ENCODE peak calls at places on chromosomes 3 and 15, in five cellular contexts. J is substantia nigra; E is effector memory CD4-positive, alpha-beta T cell; F is Karpas-422; Z is H9. U is an unnamed sample.

GRCh38 chr3:172467170-172467824 is 19.0 kb upstream of the GHSR start:
- DNase-seq in E (no peak), F (no peak), J (no peak), Z (no peak), U (no peak)

GRCh38 chr15:29822685-29823459 is 604 bp upstream of the TJP1 start:
- DNase-seq in J (no peak), E (no peak), F (no peak), Z (no peak), U (peak; percentile 75)

GRCh38 chr3:32613183-32613582 is 42.5 kb upstream of the DYNC1LI1 start:
- DNase-seq in F (no peak), E (no peak), Z (no peak), J (no peak), U (no peak)

GRCh38 chr3:66473637-66474036 is 27.2 kb downstream of the LRIG1 start:
- DNase-seq in J (no peak), E (no peak), Z (no peak), F (no peak), U (no peak)

GRCh38 chr3:21665444-21665843 is 85.6 kb downstream of the ZNF385D start:
- DNase-seq in J (no peak), Z (peak; percentile 44), F (no peak), E (no peak), U (no peak)

GRCh38 chr15:57306305-57306943 is 69.9 kb upstream of the CGNL1 start:
- DNase-seq in E (peak; percentile 65), J (no peak), Z (peak; percentile 93), F (peak; percentile 94), U (peak; percentile 77)

GRCh38 chr3:167814441-167814951 is 79.0 kb downstream of the SERPINI1 start:
- DNase-seq in Z (no peak), E (no peak), J (no peak), F (no peak), U (peak; percentile 66)

GRCh38 chr15:53611145-53611920 is 148.1 kb downstream of the WDR72 start:
- DNase-seq in F (no peak), E (no peak), Z (no peak), J (no peak), U (no peak)

GRCh38 chr15:42736178-42736792 is 643 bp downstream of the CDAN1 start:
- DNase-seq in J (no peak), E (no peak), F (peak; percentile 63), Z (no peak), U (no peak)

GRCh38 chr15:70767668-70768067 is 4.3 kb upstream of the UACA start:
- DNase-seq in Z (no peak), E (no peak), F (no peak), J (no peak), U (no peak)
- H3K27ac ChIP-seq in Z (no peak overlapping the region), E (no peak overlapping the region), F (no peak overlapping the region), J (no peak overlapping the region), U (no peak overlapping the region)

DNA sequence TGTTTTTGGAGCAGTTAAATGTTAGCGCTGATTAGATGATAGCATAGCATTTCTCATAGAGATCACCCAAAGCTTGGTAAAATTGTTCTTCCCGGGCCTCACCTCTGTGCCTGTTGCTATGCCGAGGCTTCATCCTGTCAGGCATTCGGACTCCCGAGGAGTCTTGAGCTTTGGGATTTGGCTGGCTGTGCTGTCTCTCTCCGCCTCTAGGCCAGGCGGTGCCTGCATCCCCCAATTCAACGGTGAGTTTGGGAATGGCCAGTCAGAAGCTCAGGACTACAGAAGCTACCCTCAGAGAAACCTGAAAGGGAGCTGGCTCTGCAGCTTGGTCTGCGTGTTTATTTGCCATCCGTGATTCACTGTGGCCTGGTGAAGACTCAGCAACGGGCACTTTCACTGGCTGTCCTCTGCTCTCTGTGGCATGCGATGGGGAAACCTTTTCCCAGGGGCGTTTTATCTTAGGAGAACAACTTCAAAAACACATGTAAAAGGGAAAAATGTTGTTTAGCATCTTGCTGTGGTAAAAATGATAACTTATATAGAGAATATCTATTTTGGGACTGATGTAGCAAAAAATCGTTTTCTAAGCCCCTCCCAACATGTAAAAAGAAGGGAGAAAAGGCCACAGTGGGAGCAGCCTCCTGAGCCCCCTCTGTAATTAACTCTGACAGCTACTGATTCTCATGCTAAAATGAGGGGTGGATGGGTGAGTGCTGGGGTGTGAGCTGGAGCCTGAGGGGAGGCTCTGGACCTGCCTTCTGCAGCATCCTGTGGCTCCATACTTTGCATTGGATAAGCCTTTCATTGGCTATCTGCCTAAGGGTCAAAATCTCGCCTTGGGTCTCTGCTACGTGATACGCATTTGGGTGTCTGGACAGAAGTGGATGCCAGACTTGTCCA is 103.3 kb upstream of the KLHL25 start:
- DNase-seq in F (no peak), Z (peak; percentile 72), E (no peak), J (no peak), U (no peak)
- H3K27ac ChIP-seq in F (no peak overlapping the region), Z (no peak overlapping the region), E (no peak overlapping the region), J (no peak overlapping the region), U (no peak overlapping the region)

DNA sequence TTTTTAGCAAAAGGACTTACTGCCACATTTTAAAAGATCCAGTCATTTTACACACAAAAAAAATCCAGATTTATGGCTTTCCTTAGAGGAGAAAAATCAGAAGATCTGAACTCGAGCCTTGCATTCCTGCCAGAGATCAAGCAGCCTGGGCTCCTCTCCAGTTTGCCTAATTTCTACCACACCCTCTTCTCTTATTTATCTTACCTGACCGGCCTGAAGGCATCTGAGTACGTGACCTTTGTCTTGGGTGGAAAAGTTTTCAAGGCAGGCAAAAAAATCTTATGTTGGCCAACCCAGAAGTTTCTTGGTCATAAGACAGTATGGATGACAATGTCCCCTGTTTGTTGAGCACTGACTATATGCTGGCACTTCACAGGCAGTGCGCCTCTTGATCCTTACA is 60.3 kb downstream of the CHRD start:
- DNase-seq in Z (no peak), F (no peak), J (no peak), E (no peak), U (no peak)
- H3K27ac ChIP-seq in Z (no peak overlapping the region), F (no peak overlapping the region), J (no peak overlapping the region), E (no peak overlapping the region), U (no peak overlapping the region)

GRCh38 chr3:11457126-11457525 is 184.9 kb downstream of the ATG7 start:
- DNase-seq in Z (no peak), E (no peak), F (no peak), J (no peak), U (no peak)
- H3K27ac ChIP-seq in Z (no peak overlapping the region), E (no peak overlapping the region), F (no peak overlapping the region), J (no peak overlapping the region), U (no peak overlapping the region)

GRCh38 chr3:23971684-23972083 is 26.6 kb downstream of the NR1D2 start:
- DNase-seq in F (no peak), E (no peak), J (no peak), Z (no peak), U (no peak)

GRCh38 chr3:23968467-23969184 is 23.5 kb downstream of the NR1D2 start:
- DNase-seq in Z (no peak), E (no peak), F (no peak), J (no peak), U (no peak)

GRCh38 chr3:23966308-23966707 is 21.2 kb downstream of the NR1D2 start:
- DNase-seq in F (no peak), J (no peak), Z (no peak), E (no peak), U (no peak)

GRCh38 chr3:23964537-23964936 is 19.5 kb downstream of the NR1D2 start:
- DNase-seq in Z (no peak), F (no peak), E (no peak), J (no peak), U (no peak)

GRCh38 chr3:23969393-23969792 is 24.3 kb downstream of the NR1D2 start:
- DNase-seq in F (no peak), Z (no peak), E (no peak), J (no peak), U (no peak)
- H3K27ac ChIP-seq in F (no peak overlapping the region), Z (no peak overlapping the region), E (no peak overlapping the region), J (no peak overlapping the region), U (no peak overlapping the region)

GRCh38 chr3:150741497-150742140 is 21.4 kb downstream of the SIAH2 start:
- DNase-seq in J (no peak), Z (no peak), F (no peak), E (no peak), U (no peak)
- H3K27ac ChIP-seq in J (no peak overlapping the region), Z (no peak overlapping the region), F (peak overlapping the region; percentile 89), E (no peak overlapping the region), U (no peak overlapping the region)